ENCODE peak calls at places on chromosomes 4 and X, in seven cellular contexts. I is psoas muscle, O is ascending aorta, Y is breast epithelium, T is K562, H is MM.1S, W is fibroblast of lung. K is an unnamed sample.

GRCh38 chr4:121041307-121042090 is 30.8 kb downstream of the NDNF start:
- DNase-seq in I (no peak), O (no peak), Y (no peak), T (no peak), H (peak; percentile 88), W (no peak), K (no peak)

GRCh38 chr4:182555997-182556418 is 312.8 kb downstream of the TENM3 start:
- DNase-seq in I (no peak), O (no peak), Y (no peak), T (no peak), H (no peak), W (peak; percentile 84), K (peak; percentile 70)

GRCh38 chr4:147481577-147482109 is 746 bp downstream of the EDNRA start:
- DNase-seq in I (no peak), O (no peak), Y (no peak), T (no peak), H (no peak), W (peak; percentile 45), K (no peak)

GRCh38 chrX:103847174-103847870 is 15.3 kb upstream of the RAB9B start:
- DNase-seq in I (no peak), O (no peak), Y (no peak), T (no peak), H (no peak), W (no peak), K (no peak)

GRCh38 chr4:47860305-47860704 is 22.4 kb upstream of the CORIN start:
- DNase-seq in I (no peak), O (no peak), Y (no peak), T (no peak), H (no peak), W (no peak), K (no peak)

GRCh38 chr4:40486534-40486933 is 143.1 kb downstream of the RBM47 start:
- DNase-seq in I (no peak), O (no peak), Y (no peak), T (no peak), H (no peak), W (peak; percentile 50), K (no peak)

GRCh38 chr4:4789462-4789861 is 70.0 kb upstream of the MSX1 start:
- DNase-seq in I (no peak), O (no peak), Y (no peak), T (no peak), H (no peak), W (no peak), K (no peak)

GRCh38 chr4:101279377-101279871 is 67.9 kb downstream of the PPP3CA start:
- DNase-seq in I (peak; percentile 17), O (peak; percentile 68), Y (no peak), T (peak; percentile 6), H (peak; percentile 28), W (peak; percentile 92), K (peak; percentile 95)

GRCh38 chr4:74619931-74620702 is 174.2 kb downstream of the BTC start:
- DNase-seq in I (no peak), O (no peak), Y (no peak), T (no peak), H (no peak), W (peak; percentile 55), K (peak; percentile 59)

GRCh38 chr4:74624351-74625151 is 169.8 kb downstream of the BTC start:
- DNase-seq in I (no peak), O (no peak), Y (no peak), T (peak; percentile 15), H (peak; percentile 23), W (peak; percentile 98), K (peak; percentile 71)

GRCh38 chr4:74625981-74626380 is 168.3 kb downstream of the BTC start:
- DNase-seq in I (no peak), O (no peak), Y (no peak), T (no peak), H (peak; percentile 48), W (no peak), K (no peak)

GRCh38 chr4:74621616-74622015 is 172.7 kb downstream of the BTC start:
- DNase-seq in I (no peak), O (no peak), Y (no peak), T (no peak), H (no peak), W (no peak), K (no peak)

DNA sequence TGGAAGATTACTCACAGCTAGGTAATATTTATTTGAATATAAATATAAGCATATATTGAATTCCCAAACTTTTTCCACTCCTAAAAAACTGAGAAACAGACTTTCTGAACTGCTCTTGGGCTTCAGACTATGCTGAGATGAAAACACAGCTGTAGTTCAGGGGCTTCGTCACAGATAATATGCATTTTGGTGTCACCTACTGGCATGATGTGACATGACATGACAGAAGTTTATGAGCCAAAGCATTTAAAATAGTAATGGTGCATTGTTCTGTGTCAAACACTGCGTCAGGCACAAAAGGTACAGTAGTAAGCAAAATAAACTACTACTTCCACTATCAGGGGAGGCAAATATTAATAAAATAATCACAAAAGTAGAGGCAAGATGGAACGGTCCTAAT is 171.3 kb downstream of the BTC start:
- DNase-seq in I (no peak), O (no peak), Y (no peak), T (peak; percentile 77), H (peak; percentile 69), W (peak; percentile 85), K (peak; percentile 64)
- H3K27ac ChIP-seq in I (no peak overlapping the region), O (no peak overlapping the region), Y (no peak overlapping the region), T (no peak overlapping the region), H (no peak overlapping the region), W (no peak overlapping the region), K (no peak overlapping the region)

DNA sequence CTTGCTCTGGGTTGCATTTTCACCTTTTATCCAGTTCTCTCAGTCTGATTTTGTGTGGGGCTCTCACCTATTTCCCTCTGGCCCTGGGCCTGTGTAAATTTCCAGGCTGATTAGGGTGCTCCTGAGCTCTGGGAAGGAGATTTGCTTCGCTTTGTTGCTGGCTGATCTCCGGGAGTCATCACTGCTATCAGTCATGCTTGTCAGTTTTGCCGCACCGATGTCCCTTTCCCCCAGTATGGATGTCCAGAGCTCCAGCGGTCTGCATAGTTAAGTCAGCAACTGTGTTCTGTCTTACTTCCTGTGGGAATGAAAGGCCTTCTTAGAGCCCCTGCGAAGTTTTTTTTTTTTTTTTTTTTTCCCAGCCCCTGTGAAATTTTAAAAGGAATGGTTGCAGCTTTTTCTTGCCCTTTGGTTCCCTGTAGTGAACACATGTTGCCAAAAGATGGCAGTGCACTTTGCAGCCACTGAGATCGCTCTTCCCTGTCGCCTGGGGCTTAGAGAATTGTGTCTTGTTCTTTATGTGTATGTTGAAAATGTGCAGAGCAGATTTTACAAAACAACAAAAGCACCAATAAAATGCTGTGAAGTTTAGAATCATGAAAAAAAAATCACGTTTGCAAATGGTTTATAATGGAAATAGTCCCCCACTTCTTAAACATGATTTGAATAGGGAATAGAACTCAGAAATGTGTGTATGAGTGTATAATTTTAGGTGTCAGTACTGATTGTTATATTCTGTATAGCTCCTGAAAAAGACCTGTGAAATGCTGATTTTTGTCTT is 109.2 kb upstream of the SLC4A4 start:
- DNase-seq in I (no peak), O (no peak), Y (no peak), T (peak; percentile 37), H (peak; percentile 25), W (peak; percentile 83), K (peak; percentile 43)
- TF ChIP-seq CTCF in I (peak; percentile 71), O (peak; percentile 71), Y (no peak), T (peak; percentile 61), H (peak; percentile 62), W (peak; percentile 79), K (peak; percentile 85)

DNA sequence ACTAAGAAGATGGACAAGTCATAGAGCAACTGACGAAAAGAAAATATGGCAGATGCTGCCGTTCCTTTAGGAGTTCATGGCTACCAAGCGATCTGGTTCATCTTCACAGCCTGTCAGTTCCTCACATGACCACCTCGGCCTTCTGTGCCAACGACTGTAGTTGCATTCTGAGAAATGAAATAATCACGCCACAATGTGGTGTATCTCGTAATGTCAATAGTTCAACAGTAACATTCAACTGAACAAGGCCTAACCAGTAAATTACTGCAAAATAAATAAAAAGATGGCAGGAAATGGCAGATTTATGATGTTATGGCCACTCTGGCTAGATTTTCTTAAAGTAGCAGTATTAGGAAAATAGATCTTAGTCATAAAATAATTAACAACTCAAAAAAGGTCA is 4.4 kb downstream of the GPRIN3 start:
- DNase-seq in I (no peak), O (peak; percentile 66), Y (no peak), T (no peak), H (peak; percentile 94), W (no peak), K (no peak)
- H3K27ac ChIP-seq in I (no peak overlapping the region), O (no peak overlapping the region), Y (no peak overlapping the region), T (no peak overlapping the region), H (peak overlapping the region; percentile 100), W (no peak overlapping the region), K (no peak overlapping the region)

GRCh38 chrX:129737921-129738320 is 858 bp upstream of the XPNPEP2 start:
- DNase-seq in I (no peak), O (no peak), Y (no peak), T (no peak), H (no peak), W (peak; percentile 70), K (peak; percentile 21)
- TF ChIP-seq CTCF in I (no peak), O (no peak), Y (no peak), T (no peak), H (no peak), W (no peak), K (no peak)

DNA sequence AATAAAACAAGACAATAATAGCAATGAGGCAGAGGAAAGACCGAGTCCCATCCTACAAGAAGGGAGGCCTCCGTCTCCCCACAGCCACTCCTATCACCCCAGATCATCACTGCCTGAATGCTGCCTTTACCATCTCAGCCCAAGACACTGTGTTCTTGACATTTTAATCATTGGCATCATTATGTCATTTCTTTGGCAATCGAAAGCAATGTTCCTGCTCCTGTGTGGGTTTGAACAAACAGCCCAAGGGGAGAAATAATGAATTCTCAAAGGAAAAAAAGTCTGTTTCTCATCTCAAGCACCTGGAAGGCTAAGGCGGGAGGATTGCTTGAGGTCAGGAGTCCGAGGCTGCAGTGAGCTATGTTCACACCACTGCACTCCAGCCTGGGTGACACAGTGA is 73.0 kb upstream of the ACSL1 start:
- DNase-seq in I (no peak), O (no peak), Y (no peak), T (no peak), H (no peak), W (no peak), K (no peak)
- H3K27ac ChIP-seq in I (no peak overlapping the region), O (no peak overlapping the region), Y (no peak overlapping the region), T (no peak overlapping the region), H (no peak overlapping the region), W (no peak overlapping the region), K (no peak overlapping the region)